ENCODE peak calls at places on chromosomes 2 and 18, in five cellular contexts. F, K, O, C and Q are unnamed samples.

GRCh38 chr2:26925100-26925791 is 45.2 kb upstream of the MAPRE3 start:
- DNase-seq in O (no peak), C (peak; percentile 20), K (no peak), F (no peak), Q (no peak)

GRCh38 chr2:191959209-191959608 is 112.3 kb upstream of the CAVIN2 start:
- DNase-seq in O (no peak), K (no peak), C (peak; percentile 13), F (no peak), Q (no peak)

GRCh38 chr18:49139726-49140125 is 189.0 kb upstream of the SMAD7 start:
- DNase-seq in C (no peak), O (no peak), K (no peak), F (no peak), Q (no peak)

GRCh38 chr2:171615071-171615470 is 72.2 kb upstream of the DYNC1I2 start:
- DNase-seq in C (peak; percentile 59), F (no peak), O (no peak), K (no peak), Q (no peak)

GRCh38 chr2:156908825-156909224 is 348.7 kb upstream of the GALNT5 start:
- DNase-seq in C (peak; percentile 88), K (no peak), F (no peak), O (no peak), Q (no peak)

GRCh38 chr2:96898636-96899035 is 28.8 kb upstream of the SEMA4C start:
- DNase-seq in F (no peak), O (no peak), C (no peak), K (no peak), Q (no peak)

GRCh38 chr18:7202119-7202680 is 28.7 kb upstream of the LRRC30 start:
- DNase-seq in O (no peak), C (no peak), F (no peak), K (no peak), Q (no peak)

GRCh38 chr2:226585130-226585561 is 214.5 kb downstream of the IRS1 start:
- DNase-seq in O (no peak), F (no peak), C (no peak), K (no peak), Q (no peak)

GRCh38 chr2:217223222-217223930 is 363.5 kb upstream of the TNP1 start:
- DNase-seq in O (no peak), C (peak; percentile 97), K (no peak), F (peak; percentile 94), Q (peak; percentile 43)

GRCh38 chr2:1670636-1671035 is 73.7 kb downstream of the PXDN start:
- DNase-seq in F (no peak), O (no peak), C (no peak), K (peak; percentile 7), Q (no peak)

GRCh38 chr2:59296279-59296678 is 1055.2 kb upstream of the FANCL start:
- DNase-seq in F (no peak), K (no peak), O (no peak), C (peak; percentile 66), Q (peak; percentile 36)

GRCh38 chr18:64032312-64032711 is 62.4 kb downstream of the SERPINB8 start:
- DNase-seq in O (no peak), K (no peak), F (no peak), C (no peak), Q (no peak)

GRCh38 chr2:173982918-173983317 is 17.7 kb upstream of the SP3 start:
- DNase-seq in K (peak; percentile 69), O (no peak), C (peak; percentile 56), F (no peak), Q (no peak)